ENCODE peak calls at places on chromosomes 12 and 14, in nine cellular contexts. P, K, B, Z, W, J, C, G and A are unnamed samples.
A peak's percentile ranks its signal among the peaks of the same experiment; 100 is the strongest.

GRCh38 chr14:86050072-86050683 is 520.2 kb downstream of the FLRT2 start:
- DNase-seq in P (no peak), K (no peak), B (no peak), Z (no peak), W (no peak), J (no peak), C (no peak), G (no peak), A (no peak)

GRCh38 chr14:94042433-94043091 is 16.4 kb downstream of the OTUB2 start:
- DNase-seq in P (no peak), K (no peak), B (no peak), Z (no peak), W (no peak), J (no peak), C (no peak), G (no peak), A (no peak)

GRCh38 chr12:118188690-118189371 is 52.9 kb downstream of the PEBP1 start:
- DNase-seq in P (no peak), K (no peak), B (peak; percentile 30), Z (no peak), W (no peak), J (peak; percentile 35), C (no peak), G (no peak), A (no peak)

GRCh38 chr14:92981726-92982125 is 58.8 kb downstream of the CHGA start:
- DNase-seq in P (no peak), K (no peak), B (no peak), Z (no peak), W (no peak), J (no peak), C (no peak), G (no peak), A (no peak)

GRCh38 chr12:95083938-95084337 is 10.5 kb upstream of the NR2C1 start:
- DNase-seq in P (no peak), K (no peak), B (no peak), Z (no peak), W (no peak), J (peak; percentile 15), C (no peak), G (peak; percentile 32), A (no peak)

GRCh38 chr12:27015730-27016076 is 1.5 kb upstream of the TM7SF3 start:
- DNase-seq in P (no peak), K (peak; percentile 58), B (peak; percentile 87), Z (peak; percentile 64), W (peak; percentile 18), J (no peak), C (no peak), G (no peak), A (peak; percentile 45)

GRCh38 chr12:3604750-3605638 is 114.0 kb downstream of the PRMT8 start:
- DNase-seq in P (peak; percentile 46), K (peak; percentile 46), B (peak; percentile 8), Z (peak; percentile 39), W (no peak), J (peak; percentile 80), C (no peak), G (peak; percentile 22), A (peak; percentile 56)

GRCh38 chr12:120010661-120011230 is 21.7 kb downstream of the BICDL1 start:
- DNase-seq in P (no peak), K (no peak), B (no peak), Z (no peak), W (no peak), J (peak; percentile 9), C (no peak), G (no peak), A (no peak)

GRCh38 chr14:96056509-96057422 is 17.6 kb downstream of the C14orf132 start:
- DNase-seq in P (peak; percentile 42), K (peak; percentile 24), B (no peak), Z (no peak), W (no peak), J (no peak), C (no peak), G (no peak), A (peak; percentile 56)

GRCh38 chr14:35277179-35277578 is 15.0 kb upstream of the PSMA6 start:
- DNase-seq in P (no peak), K (peak; percentile 84), B (no peak), Z (no peak), W (no peak), J (no peak), C (no peak), G (no peak), A (no peak)

GRCh38 chr12:116060765-116061164 is 216.7 kb downstream of the MED13L start:
- DNase-seq in P (no peak), K (no peak), B (peak; percentile 43), Z (peak; percentile 45), W (no peak), J (no peak), C (no peak), G (no peak), A (no peak)

GRCh38 chr14:64971890-64972785 is at the start of gene RAB15:
- DNase-seq in P (peak; percentile 43), K (no peak), B (peak; percentile 56), Z (peak; percentile 49), W (peak; percentile 34), J (peak; percentile 63), C (no peak), G (peak; percentile 11), A (no peak)

GRCh38 chr14:55249423-55249822 is 21.8 kb upstream of the FBXO34 start:
- DNase-seq in P (no peak), K (peak; percentile 35), B (no peak), Z (no peak), W (no peak), J (no peak), C (no peak), G (no peak), A (no peak)

GRCh38 chr14:55240526-55241178 is 30.6 kb upstream of the FBXO34 start:
- DNase-seq in P (peak; percentile 77), K (no peak), B (no peak), Z (no peak), W (no peak), J (no peak), C (no peak), G (peak; percentile 13), A (no peak)

GRCh38 chr14:55243813-55244212 is 27.4 kb upstream of the FBXO34 start:
- DNase-seq in P (no peak), K (no peak), B (no peak), Z (no peak), W (no peak), J (no peak), C (no peak), G (no peak), A (no peak)

GRCh38 chr14:55241673-55242072 is 29.5 kb upstream of the FBXO34 start:
- DNase-seq in P (no peak), K (no peak), B (no peak), Z (no peak), W (no peak), J (no peak), C (no peak), G (no peak), A (no peak)

GRCh38 chr14:55245657-55246268 is 25.5 kb upstream of the FBXO34 start:
- DNase-seq in P (no peak), K (peak; percentile 52), B (peak; percentile 42), Z (peak; percentile 35), W (no peak), J (peak; percentile 44), C (no peak), G (no peak), A (peak; percentile 49)
- TF ChIP-seq CTCF in P (no peak), K (peak; percentile 65), B (peak; percentile 77), Z (peak; percentile 74), W (peak; percentile 59), J (peak; percentile 54), C (peak; percentile 84), G (no peak), A (peak; percentile 40)

GRCh38 chr14:90056821-90057220 is 5.0 kb upstream of the KCNK13 start:
- DNase-seq in P (peak; percentile 35), K (no peak), B (no peak), Z (no peak), W (no peak), J (no peak), C (no peak), G (no peak), A (no peak)

GRCh38 chr14:90060312-90060964 is 1.4 kb upstream of the KCNK13 start:
- DNase-seq in P (peak; percentile 81), K (peak; percentile 20), B (peak; percentile 39), Z (peak; percentile 74), W (peak; percentile 48), J (peak; percentile 63), C (no peak), G (no peak), A (peak; percentile 16)

GRCh38 chr14:90061849-90062794 is at the start of gene KCNK13:
- DNase-seq in P (peak; percentile 51), K (no peak), B (peak; percentile 41), Z (peak; percentile 28), W (no peak), J (peak; percentile 33), C (no peak), G (no peak), A (no peak)

GRCh38 chr14:90060965-90061848 is 587 bp upstream of the KCNK13 start:
- DNase-seq in P (peak; percentile 61), K (no peak), B (no peak), Z (no peak), W (no peak), J (no peak), C (no peak), G (no peak), A (no peak)

DNA sequence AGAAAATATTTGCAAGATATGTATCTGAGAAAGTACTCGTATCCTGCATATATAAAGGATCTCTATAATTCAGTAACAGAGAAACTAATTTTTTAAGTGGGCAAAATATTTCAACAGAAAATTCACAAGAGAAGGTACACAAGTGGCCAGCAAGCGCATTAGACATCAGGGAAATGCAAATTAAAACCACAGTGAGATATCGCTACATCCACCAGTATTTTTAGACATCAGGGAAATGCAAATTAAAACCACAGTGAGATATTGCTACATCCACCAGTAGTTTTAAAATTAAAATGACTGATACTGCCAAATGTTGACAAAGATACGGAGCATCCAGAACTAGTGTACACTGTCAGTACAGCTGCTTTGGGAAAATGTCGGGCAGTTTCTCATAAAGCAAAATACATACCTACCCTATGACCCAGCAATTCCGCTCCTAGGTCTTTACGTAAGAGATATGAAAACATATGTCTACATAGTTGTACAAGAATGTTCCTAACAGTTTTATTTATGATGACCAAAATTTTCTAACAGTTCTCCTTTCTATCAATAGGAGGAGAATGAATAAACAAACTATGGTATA is 2.8 kb upstream of the KCNK13 start:
- DNase-seq in P (no peak), K (no peak), B (no peak), Z (no peak), W (no peak), J (no peak), C (no peak), G (no peak), A (peak; percentile 8)
- TF ChIP-seq CTCF in P (no peak), K (no peak), B (no peak), Z (no peak), W (no peak), J (no peak), C (no peak), G (no peak), A (no peak)

GRCh38 chr14:72104011-72104613 is 171.9 kb downstream of the RGS6 start:
- DNase-seq in P (peak; percentile 78), K (no peak), B (peak; percentile 33), Z (peak; percentile 52), W (peak; percentile 5), J (peak; percentile 64), C (no peak), G (no peak), A (peak; percentile 52)
- TF ChIP-seq CTCF in P (peak; percentile 92), K (peak; percentile 28), B (peak; percentile 83), Z (peak; percentile 95), W (no peak), J (peak; percentile 56), C (peak; percentile 52), G (no peak), A (peak; percentile 53)

GRCh38 chr12:67025543-67026114 is 243.5 kb upstream of the CAND1 start:
- DNase-seq in P (peak; percentile 81), K (peak; percentile 38), B (peak; percentile 54), Z (peak; percentile 60), W (peak; percentile 71), J (peak; percentile 45), C (no peak), G (no peak), A (peak; percentile 62)
- TF ChIP-seq CTCF in P (peak; percentile 71), K (peak; percentile 61), B (peak; percentile 80), Z (peak; percentile 75), W (peak; percentile 70), J (peak; percentile 55), C (peak; percentile 81), G (no peak), A (peak; percentile 88)